ENCODE peak calls at places on chromosome 12, in ten cellular contexts. One of them, this sample, is unnamed.

GRCh38 chr12:117032593-117033381 is 66.4 kb downstream of the TESC start:
- DNase-seq in CD4-positive, alpha-beta memory T cell: no peak
- DNase-seq in CD4-positive, CD25-positive, alpha-beta regulatory T cell: no peak
- DNase-seq in CD8-positive, alpha-beta memory T cell: no peak
- DNase-seq in stomach: peak; percentile 25
- DNase-seq in SJSA1: peak; percentile 9
- DNase-seq in mucosa of descending colon: no peak
- DNase-seq in cardiac muscle cell: no peak
- DNase-seq in naive thymus-derived CD4-positive, alpha-beta T cell: no peak
- DNase-seq in CD4-positive, alpha-beta T cell: no peak
- DNase-seq in this sample: no peak

GRCh38 chr12:12724421-12725085 is 7.4 kb downstream of the CDKN1B start:
- DNase-seq in CD4-positive, alpha-beta T cell: no peak
- DNase-seq in mucosa of descending colon: no peak
- DNase-seq in stomach: no peak
- DNase-seq in naive thymus-derived CD4-positive, alpha-beta T cell: peak; percentile 26
- DNase-seq in CD4-positive, alpha-beta memory T cell: no peak
- DNase-seq in SJSA1: no peak
- DNase-seq in cardiac muscle cell: no peak
- DNase-seq in CD4-positive, CD25-positive, alpha-beta regulatory T cell: no peak
- DNase-seq in CD8-positive, alpha-beta memory T cell: no peak
- DNase-seq in this sample: no peak

GRCh38 chr12:98373019-98373554 is 142.3 kb upstream of the TMPO start:
- DNase-seq in cardiac muscle cell: peak; percentile 57
- DNase-seq in CD8-positive, alpha-beta memory T cell: no peak
- DNase-seq in stomach: no peak
- DNase-seq in CD4-positive, alpha-beta T cell: no peak
- DNase-seq in mucosa of descending colon: no peak
- DNase-seq in CD4-positive, CD25-positive, alpha-beta regulatory T cell: no peak
- DNase-seq in CD4-positive, alpha-beta memory T cell: no peak
- DNase-seq in SJSA1: peak; percentile 31
- DNase-seq in naive thymus-derived CD4-positive, alpha-beta T cell: no peak
- DNase-seq in this sample: no peak

GRCh38 chr12:67792185-67792584 is 143.6 kb downstream of the DYRK2 start:
- DNase-seq in stomach: no peak
- DNase-seq in SJSA1: no peak
- DNase-seq in naive thymus-derived CD4-positive, alpha-beta T cell: no peak
- DNase-seq in cardiac muscle cell: no peak
- DNase-seq in CD4-positive, CD25-positive, alpha-beta regulatory T cell: no peak
- DNase-seq in CD4-positive, alpha-beta T cell: no peak
- DNase-seq in mucosa of descending colon: no peak
- DNase-seq in CD4-positive, alpha-beta memory T cell: peak; percentile 10
- DNase-seq in CD8-positive, alpha-beta memory T cell: no peak
- DNase-seq in this sample: no peak

GRCh38 chr12:53079226-53080117 is at the start of gene SPRYD3:
- DNase-seq in stomach: peak; percentile 97
- DNase-seq in mucosa of descending colon: peak; percentile 98
- DNase-seq in CD4-positive, CD25-positive, alpha-beta regulatory T cell: peak; percentile 98
- DNase-seq in CD4-positive, alpha-beta T cell: peak; percentile 95
- DNase-seq in cardiac muscle cell: peak; percentile 98
- DNase-seq in SJSA1: peak; percentile 99
- DNase-seq in CD8-positive, alpha-beta memory T cell: peak; percentile 98
- DNase-seq in naive thymus-derived CD4-positive, alpha-beta T cell: peak; percentile 97
- DNase-seq in CD4-positive, alpha-beta memory T cell: peak; percentile 96
- DNase-seq in this sample: peak; percentile 97

GRCh38 chr12:27185234-27186045 is 58.6 kb upstream of the STK38L start:
- DNase-seq in mucosa of descending colon: no peak
- DNase-seq in SJSA1: peak; percentile 27
- DNase-seq in CD4-positive, alpha-beta T cell: no peak
- DNase-seq in CD4-positive, alpha-beta memory T cell: peak; percentile 17
- DNase-seq in stomach: no peak
- DNase-seq in cardiac muscle cell: no peak
- DNase-seq in naive thymus-derived CD4-positive, alpha-beta T cell: peak; percentile 20
- DNase-seq in CD8-positive, alpha-beta memory T cell: no peak
- DNase-seq in CD4-positive, CD25-positive, alpha-beta regulatory T cell: no peak
- DNase-seq in this sample: no peak

GRCh38 chr12:94566345-94566744 is 84.0 kb downstream of the TMCC3 start:
- DNase-seq in CD4-positive, CD25-positive, alpha-beta regulatory T cell: no peak
- DNase-seq in naive thymus-derived CD4-positive, alpha-beta T cell: no peak
- DNase-seq in CD4-positive, alpha-beta T cell: no peak
- DNase-seq in CD4-positive, alpha-beta memory T cell: no peak
- DNase-seq in SJSA1: no peak
- DNase-seq in mucosa of descending colon: no peak
- DNase-seq in stomach: no peak
- DNase-seq in CD8-positive, alpha-beta memory T cell: no peak
- DNase-seq in cardiac muscle cell: no peak
- DNase-seq in this sample: no peak

GRCh38 chr12:54147186-54147585 is 41.6 kb downstream of the SMUG1 start:
- DNase-seq in CD4-positive, CD25-positive, alpha-beta regulatory T cell: no peak
- DNase-seq in naive thymus-derived CD4-positive, alpha-beta T cell: no peak
- DNase-seq in CD4-positive, alpha-beta memory T cell: no peak
- DNase-seq in CD8-positive, alpha-beta memory T cell: no peak
- DNase-seq in mucosa of descending colon: no peak
- DNase-seq in stomach: peak; percentile 82
- DNase-seq in CD4-positive, alpha-beta T cell: no peak
- DNase-seq in SJSA1: no peak
- DNase-seq in cardiac muscle cell: no peak
- DNase-seq in this sample: no peak

GRCh38 chr12:53006810-53007742 is 820 bp downstream of the EIF4B start:
- DNase-seq in naive thymus-derived CD4-positive, alpha-beta T cell: peak; percentile 69
- DNase-seq in CD4-positive, alpha-beta T cell: peak; percentile 61
- DNase-seq in CD8-positive, alpha-beta memory T cell: peak; percentile 83
- DNase-seq in SJSA1: peak; percentile 71
- DNase-seq in CD4-positive, CD25-positive, alpha-beta regulatory T cell: peak; percentile 70
- DNase-seq in mucosa of descending colon: peak; percentile 88
- DNase-seq in cardiac muscle cell: peak; percentile 87
- DNase-seq in stomach: peak; percentile 75
- DNase-seq in CD4-positive, alpha-beta memory T cell: peak; percentile 73
- DNase-seq in this sample: peak; percentile 68

GRCh38 chr12:56878010-56878339 is 56.2 kb downstream of the SDR9C7 start:
- DNase-seq in CD4-positive, alpha-beta T cell: no peak
- DNase-seq in naive thymus-derived CD4-positive, alpha-beta T cell: no peak
- DNase-seq in mucosa of descending colon: no peak
- DNase-seq in stomach: no peak
- DNase-seq in CD4-positive, CD25-positive, alpha-beta regulatory T cell: no peak
- DNase-seq in SJSA1: no peak
- DNase-seq in cardiac muscle cell: no peak
- DNase-seq in CD4-positive, alpha-beta memory T cell: no peak
- DNase-seq in CD8-positive, alpha-beta memory T cell: no peak
- DNase-seq in this sample: no peak

GRCh38 chr12:131865196-131865875 is 29.1 kb upstream of the ULK1 start:
- DNase-seq in CD8-positive, alpha-beta memory T cell: no peak
- DNase-seq in CD4-positive, alpha-beta memory T cell: no peak
- DNase-seq in stomach: no peak
- DNase-seq in mucosa of descending colon: no peak
- DNase-seq in SJSA1: peak; percentile 57
- DNase-seq in naive thymus-derived CD4-positive, alpha-beta T cell: no peak
- DNase-seq in cardiac muscle cell: no peak
- DNase-seq in CD4-positive, alpha-beta T cell: no peak
- DNase-seq in CD4-positive, CD25-positive, alpha-beta regulatory T cell: no peak
- DNase-seq in this sample: no peak

GRCh38 chr12:109098671-109099070 is 1.3 kb downstream of the UNG start:
- DNase-seq in CD4-positive, CD25-positive, alpha-beta regulatory T cell: no peak
- DNase-seq in SJSA1: no peak
- DNase-seq in cardiac muscle cell: peak; percentile 26
- DNase-seq in naive thymus-derived CD4-positive, alpha-beta T cell: no peak
- DNase-seq in mucosa of descending colon: no peak
- DNase-seq in CD4-positive, alpha-beta memory T cell: no peak
- DNase-seq in CD4-positive, alpha-beta T cell: no peak
- DNase-seq in CD8-positive, alpha-beta memory T cell: no peak
- DNase-seq in stomach: no peak
- DNase-seq in this sample: no peak

GRCh38 chr12:100185361-100185894 is 15.2 kb upstream of the ACTR6 start:
- DNase-seq in cardiac muscle cell: no peak
- DNase-seq in CD4-positive, alpha-beta T cell: no peak
- DNase-seq in CD4-positive, alpha-beta memory T cell: no peak
- DNase-seq in SJSA1: no peak
- DNase-seq in CD4-positive, CD25-positive, alpha-beta regulatory T cell: no peak
- DNase-seq in CD8-positive, alpha-beta memory T cell: no peak
- DNase-seq in stomach: no peak
- DNase-seq in naive thymus-derived CD4-positive, alpha-beta T cell: no peak
- DNase-seq in mucosa of descending colon: no peak
- DNase-seq in this sample: no peak

GRCh38 chr12:115137812-115138521 is 454.0 kb upstream of the TBX3 start:
- DNase-seq in stomach: no peak
- DNase-seq in SJSA1: no peak
- DNase-seq in CD4-positive, CD25-positive, alpha-beta regulatory T cell: no peak
- DNase-seq in naive thymus-derived CD4-positive, alpha-beta T cell: no peak
- DNase-seq in CD4-positive, alpha-beta memory T cell: no peak
- DNase-seq in cardiac muscle cell: no peak
- DNase-seq in CD4-positive, alpha-beta T cell: no peak
- DNase-seq in CD8-positive, alpha-beta memory T cell: no peak
- DNase-seq in mucosa of descending colon: no peak
- DNase-seq in this sample: no peak

GRCh38 chr12:51678086-51678724 is 87.2 kb downstream of the SCN8A start:
- DNase-seq in CD4-positive, alpha-beta T cell: no peak
- DNase-seq in CD4-positive, CD25-positive, alpha-beta regulatory T cell: no peak
- DNase-seq in stomach: peak; percentile 34
- DNase-seq in CD8-positive, alpha-beta memory T cell: no peak
- DNase-seq in CD4-positive, alpha-beta memory T cell: peak; percentile 9
- DNase-seq in naive thymus-derived CD4-positive, alpha-beta T cell: peak; percentile 20
- DNase-seq in SJSA1: peak; percentile 22
- DNase-seq in mucosa of descending colon: no peak
- DNase-seq in cardiac muscle cell: peak; percentile 76
- DNase-seq in this sample: no peak

GRCh38 chr12:96218989-96219678 is 25.0 kb downstream of the ELK3 start:
- DNase-seq in CD4-positive, CD25-positive, alpha-beta regulatory T cell: no peak
- DNase-seq in CD8-positive, alpha-beta memory T cell: no peak
- DNase-seq in CD4-positive, alpha-beta T cell: no peak
- DNase-seq in SJSA1: peak; percentile 24
- DNase-seq in CD4-positive, alpha-beta memory T cell: no peak
- DNase-seq in cardiac muscle cell: no peak
- DNase-seq in mucosa of descending colon: no peak
- DNase-seq in stomach: no peak
- DNase-seq in naive thymus-derived CD4-positive, alpha-beta T cell: no peak
- DNase-seq in this sample: no peak

GRCh38 chr12:115109863-115110262 is 425.9 kb upstream of the TBX3 start:
- DNase-seq in CD4-positive, alpha-beta T cell: no peak
- DNase-seq in CD4-positive, alpha-beta memory T cell: no peak
- DNase-seq in stomach: no peak
- DNase-seq in naive thymus-derived CD4-positive, alpha-beta T cell: no peak
- DNase-seq in CD4-positive, CD25-positive, alpha-beta regulatory T cell: no peak
- DNase-seq in cardiac muscle cell: no peak
- DNase-seq in mucosa of descending colon: no peak
- DNase-seq in SJSA1: no peak
- DNase-seq in CD8-positive, alpha-beta memory T cell: no peak
- DNase-seq in this sample: no peak

DNA sequence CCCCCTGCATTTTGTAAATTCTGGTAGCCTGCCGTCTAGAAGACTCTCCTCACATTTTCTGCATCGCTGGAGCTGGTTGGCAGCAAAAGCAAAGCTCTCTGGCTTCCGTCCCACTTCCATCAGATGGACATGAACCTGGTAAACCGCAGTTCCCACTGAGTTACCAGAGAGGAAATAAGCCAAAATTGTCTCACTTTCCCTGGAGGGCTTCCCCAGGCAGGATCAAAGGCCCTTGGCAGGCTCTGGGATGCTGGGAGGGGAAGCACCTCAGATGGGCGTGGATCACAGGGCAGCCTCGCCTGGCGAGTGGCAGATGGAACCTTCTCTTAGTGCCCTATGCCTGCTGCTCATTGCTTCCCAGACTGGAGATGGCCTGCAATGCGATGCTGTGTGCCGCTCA is 243.6 kb downstream of the TMEM132C start:
- DNase-seq in CD4-positive, alpha-beta memory T cell: no peak
- DNase-seq in CD4-positive, CD25-positive, alpha-beta regulatory T cell: no peak
- DNase-seq in naive thymus-derived CD4-positive, alpha-beta T cell: no peak
- DNase-seq in stomach: no peak
- DNase-seq in cardiac muscle cell: no peak
- DNase-seq in SJSA1: no peak
- DNase-seq in CD8-positive, alpha-beta memory T cell: no peak
- DNase-seq in CD4-positive, alpha-beta T cell: no peak
- DNase-seq in mucosa of descending colon: no peak
- DNase-seq in this sample: no peak
- H3K9me3 ChIP-seq in CD4-positive, alpha-beta memory T cell: no peaks in the 10 kb centered on the region
- H3K9me3 ChIP-seq in CD4-positive, CD25-positive, alpha-beta regulatory T cell: peaks cover 1% of the 10 kb centered on the region
- H3K9me3 ChIP-seq in naive thymus-derived CD4-positive, alpha-beta T cell: no peaks in the 10 kb centered on the region
- H3K9me3 ChIP-seq in stomach: peaks cover 20% of the 10 kb centered on the region
- H3K9me3 ChIP-seq in cardiac muscle cell: no peaks in the 10 kb centered on the region
- H3K9me3 ChIP-seq in SJSA1: peaks cover 4% of the 10 kb centered on the region
- H3K9me3 ChIP-seq in CD8-positive, alpha-beta memory T cell: no peaks in the 10 kb centered on the region
- H3K9me3 ChIP-seq in CD4-positive, alpha-beta T cell: no peaks in the 10 kb centered on the region
- H3K9me3 ChIP-seq in mucosa of descending colon: no peaks in the 10 kb centered on the region
- H3K9me3 ChIP-seq in this sample: no peaks in the 10 kb centered on the region

DNA sequence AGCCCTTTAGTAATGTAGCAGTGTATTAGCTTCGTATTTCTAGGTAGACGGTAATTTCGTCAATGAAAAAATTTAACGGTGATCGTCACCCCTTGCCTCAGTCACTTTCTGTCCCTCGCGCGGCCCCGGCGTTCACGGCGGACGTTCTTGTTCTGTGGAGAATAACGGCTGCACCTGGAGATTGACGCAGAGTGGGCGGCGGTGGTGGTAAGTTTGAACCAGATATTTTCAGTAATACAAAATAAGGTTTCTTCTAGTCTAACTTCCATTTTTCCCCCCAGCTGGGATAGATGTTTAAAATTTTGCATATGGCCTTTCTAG is 341 bp downstream of the ZNF10 start:
- DNase-seq in cardiac muscle cell: peak; percentile 45
- DNase-seq in CD8-positive, alpha-beta memory T cell: peak; percentile 71
- DNase-seq in mucosa of descending colon: peak; percentile 61
- DNase-seq in CD4-positive, alpha-beta T cell: no peak
- DNase-seq in naive thymus-derived CD4-positive, alpha-beta T cell: no peak
- DNase-seq in CD4-positive, alpha-beta memory T cell: no peak
- DNase-seq in CD4-positive, CD25-positive, alpha-beta regulatory T cell: no peak
- DNase-seq in SJSA1: no peak
- DNase-seq in stomach: peak; percentile 32
- DNase-seq in this sample: no peak
- H3K9me3 ChIP-seq in cardiac muscle cell: no peaks in the 10 kb centered on the region
- H3K9me3 ChIP-seq in CD8-positive, alpha-beta memory T cell: peaks cover 24% of the 10 kb centered on the region
- H3K9me3 ChIP-seq in mucosa of descending colon: peaks cover 74% of the 10 kb centered on the region
- H3K9me3 ChIP-seq in CD4-positive, alpha-beta T cell: peaks cover 73% of the 10 kb centered on the region
- H3K9me3 ChIP-seq in naive thymus-derived CD4-positive, alpha-beta T cell: no peaks in the 10 kb centered on the region
- H3K9me3 ChIP-seq in CD4-positive, alpha-beta memory T cell: peaks cover 22% of the 10 kb centered on the region
- H3K9me3 ChIP-seq in CD4-positive, CD25-positive, alpha-beta regulatory T cell: peaks cover 92% of the 10 kb centered on the region
- H3K9me3 ChIP-seq in SJSA1: peaks cover 18% of the 10 kb centered on the region
- H3K9me3 ChIP-seq in stomach: peaks cover 53% of the 10 kb centered on the region
- H3K9me3 ChIP-seq in this sample: peaks cover 22% of the 10 kb centered on the region

GRCh38 chr12:120350576-120351350 is 18.2 kb downstream of the MSI1 start:
- DNase-seq in CD4-positive, alpha-beta memory T cell: no peak
- DNase-seq in naive thymus-derived CD4-positive, alpha-beta T cell: no peak
- DNase-seq in CD8-positive, alpha-beta memory T cell: no peak
- DNase-seq in stomach: peak; percentile 90
- DNase-seq in CD4-positive, CD25-positive, alpha-beta regulatory T cell: no peak
- DNase-seq in SJSA1: no peak
- DNase-seq in CD4-positive, alpha-beta T cell: no peak
- DNase-seq in cardiac muscle cell: no peak
- DNase-seq in mucosa of descending colon: no peak
- DNase-seq in this sample: no peak
- H3K9me3 ChIP-seq in CD4-positive, alpha-beta memory T cell: no peaks in the 10 kb centered on the region
- H3K9me3 ChIP-seq in naive thymus-derived CD4-positive, alpha-beta T cell: no peaks in the 10 kb centered on the region
- H3K9me3 ChIP-seq in CD8-positive, alpha-beta memory T cell: no peaks in the 10 kb centered on the region
- H3K9me3 ChIP-seq in stomach: no peaks in the 10 kb centered on the region
- H3K9me3 ChIP-seq in CD4-positive, CD25-positive, alpha-beta regulatory T cell: no peaks in the 10 kb centered on the region
- H3K9me3 ChIP-seq in SJSA1: no peaks in the 10 kb centered on the region
- H3K9me3 ChIP-seq in CD4-positive, alpha-beta T cell: no peaks in the 10 kb centered on the region
- H3K9me3 ChIP-seq in cardiac muscle cell: no peaks in the 10 kb centered on the region
- H3K9me3 ChIP-seq in mucosa of descending colon: no peaks in the 10 kb centered on the region
- H3K9me3 ChIP-seq in this sample: no peaks in the 10 kb centered on the region

DNA sequence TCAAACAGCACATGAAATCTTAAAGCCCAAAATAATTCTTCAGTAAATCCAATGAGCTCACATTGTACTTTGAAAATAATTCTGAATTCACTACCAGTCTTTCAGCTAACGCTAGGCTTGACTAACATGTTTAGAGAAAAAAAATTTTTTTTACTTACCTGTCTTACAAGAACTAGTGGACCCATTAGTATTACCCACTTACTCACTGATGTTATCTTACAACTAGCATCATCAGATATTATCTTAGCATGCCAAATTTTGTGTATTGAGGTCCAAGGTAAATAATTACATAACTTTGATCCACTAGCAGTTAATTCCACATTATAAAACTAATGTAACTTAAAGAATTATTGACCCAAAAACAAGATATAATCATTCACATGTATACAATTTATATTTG is 62.7 kb downstream of the SLC41A2 start:
- DNase-seq in cardiac muscle cell: no peak
- DNase-seq in CD4-positive, alpha-beta T cell: no peak
- DNase-seq in SJSA1: no peak
- DNase-seq in naive thymus-derived CD4-positive, alpha-beta T cell: no peak
- DNase-seq in mucosa of descending colon: no peak
- DNase-seq in stomach: no peak
- DNase-seq in CD4-positive, CD25-positive, alpha-beta regulatory T cell: no peak
- DNase-seq in CD8-positive, alpha-beta memory T cell: no peak
- DNase-seq in CD4-positive, alpha-beta memory T cell: no peak
- DNase-seq in this sample: no peak
- H3K9me3 ChIP-seq in cardiac muscle cell: peaks cover 3% of the 10 kb centered on the region
- H3K9me3 ChIP-seq in CD4-positive, alpha-beta T cell: peaks cover 3% of the 10 kb centered on the region
- H3K9me3 ChIP-seq in SJSA1: no peaks in the 10 kb centered on the region
- H3K9me3 ChIP-seq in naive thymus-derived CD4-positive, alpha-beta T cell: no peaks in the 10 kb centered on the region
- H3K9me3 ChIP-seq in mucosa of descending colon: no peaks in the 10 kb centered on the region
- H3K9me3 ChIP-seq in stomach: no peaks in the 10 kb centered on the region
- H3K9me3 ChIP-seq in CD4-positive, CD25-positive, alpha-beta regulatory T cell: no peaks in the 10 kb centered on the region
- H3K9me3 ChIP-seq in CD8-positive, alpha-beta memory T cell: no peaks in the 10 kb centered on the region
- H3K9me3 ChIP-seq in CD4-positive, alpha-beta memory T cell: peaks cover 4% of the 10 kb centered on the region
- H3K9me3 ChIP-seq in this sample: no peaks in the 10 kb centered on the region

This sample was measured in T-helper 17 cell.